ENCODE peak calls at places on chromosomes 2 and 18, in six cellular contexts. O, I, F, U, Y and N are unnamed samples.

GRCh38 chr2:238067939-238068338 is 7.1 kb downstream of the SCLY start:
- DNase-seq in O (no peak), I (no peak), F (no peak), U (no peak), Y (no peak), N (no peak)

GRCh38 chr2:213649176-213649575 is 364.9 kb downstream of the SPAG16 start:
- DNase-seq in O (no peak), I (no peak), F (no peak), U (no peak), Y (no peak), N (no peak)

GRCh38 chr18:21134895-21135294 is 23.3 kb upstream of the ROCK1 start:
- DNase-seq in O (no peak), I (peak; percentile 28), F (no peak), U (no peak), Y (no peak), N (peak; percentile 26)

GRCh38 chr2:31322376-31322775 is 88.4 kb downstream of the EHD3 start:
- DNase-seq in O (no peak), I (no peak), F (no peak), U (no peak), Y (no peak), N (no peak)

GRCh38 chr2:188978291-188979081 is 4.3 kb downstream of the COL3A1 start:
- DNase-seq in O (no peak), I (peak; percentile 40), F (no peak), U (no peak), Y (peak; percentile 68), N (peak; percentile 25)

GRCh38 chr2:177254433-177255226 is 9.9 kb downstream of the NFE2L2 start:
- DNase-seq in O (no peak), I (no peak), F (no peak), U (no peak), Y (no peak), N (no peak)

GRCh38 chr2:28976584-28976983 is 4.5 kb upstream of the TOGARAM2 start:
- DNase-seq in O (peak; percentile 76), I (no peak), F (no peak), U (no peak), Y (peak; percentile 19), N (no peak)

GRCh38 chr18:58005036-58005435 is 39.0 kb upstream of the NEDD4L start:
- DNase-seq in O (no peak), I (no peak), F (no peak), U (no peak), Y (peak; percentile 10), N (no peak)

GRCh38 chr2:63614983-63615945 is 26.5 kb downstream of the MDH1 start:
- DNase-seq in O (no peak), I (no peak), F (no peak), U (no peak), Y (peak; percentile 36), N (no peak)

GRCh38 chr2:209556354-209556961 is 132.6 kb downstream of the MAP2 start:
- DNase-seq in O (no peak), I (peak; percentile 36), F (no peak), U (no peak), Y (no peak), N (peak; percentile 33)

GRCh38 chr2:162072976-162073775 is 839 bp downstream of the DPP4 start:
- DNase-seq in O (no peak), I (no peak), F (no peak), U (no peak), Y (no peak), N (no peak)

GRCh38 chr2:1593371-1594205 is 150.7 kb downstream of the PXDN start:
- DNase-seq in O (peak; percentile 79), I (no peak), F (no peak), U (no peak), Y (peak; percentile 78), N (no peak)

GRCh38 chr2:51472783-51473182 is 440.9 kb upstream of the NRXN1 start:
- DNase-seq in O (no peak), I (no peak), F (no peak), U (no peak), Y (no peak), N (no peak)

GRCh38 chr2:121689356-121689755 is 40.1 kb upstream of the CLASP1 start:
- DNase-seq in O (no peak), I (no peak), F (no peak), U (no peak), Y (no peak), N (no peak)

GRCh38 chr18:36009214-36009613 is 36.7 kb downstream of the RMP24 start:
- DNase-seq in O (no peak), I (no peak), F (no peak), U (no peak), Y (no peak), N (no peak)

GRCh38 chr2:120678926-120679325 is 56.7 kb upstream of the GLI2 start:
- DNase-seq in O (no peak), I (no peak), F (no peak), U (no peak), Y (no peak), N (no peak)

GRCh38 chr18:3395466-3395865 is 54.5 kb upstream of the TGIF1 start:
- DNase-seq in O (no peak), I (no peak), F (no peak), U (no peak), Y (no peak), N (no peak)

GRCh38 chr2:231321021-231321420 is 74.5 kb upstream of the B3GNT7 start:
- DNase-seq in O (no peak), I (no peak), F (no peak), U (no peak), Y (no peak), N (no peak)

GRCh38 chr2:25558262-25558661 is 115.1 kb downstream of the DTNB start:
- DNase-seq in O (no peak), I (peak; percentile 82), F (no peak), U (no peak), Y (peak; percentile 64), N (peak; percentile 80)

GRCh38 chr2:127174977-127175376 is 45.1 kb downstream of the CYP27C1 start:
- DNase-seq in O (peak; percentile 90), I (no peak), F (no peak), U (no peak), Y (no peak), N (no peak)

GRCh38 chr2:164069542-164069941 is 333.7 kb upstream of the FIGN start:
- DNase-seq in O (no peak), I (no peak), F (no peak), U (no peak), Y (no peak), N (no peak)

GRCh38 chr2:111164078-111164477 is 43.4 kb downstream of the BCL2L11 start:
- DNase-seq in O (no peak), I (no peak), F (no peak), U (no peak), Y (no peak), N (no peak)

GRCh38 chr2:164523026-164523425 is 98.3 kb downstream of the GRB14 start:
- DNase-seq in O (no peak), I (no peak), F (no peak), U (no peak), Y (peak; percentile 13), N (no peak)

GRCh38 chr2:26892916-26893524 is 45.1 kb downstream of the DPYSL5 start:
- DNase-seq in O (no peak), I (no peak), F (no peak), U (no peak), Y (no peak), N (no peak)

GRCh38 chr2:232367591-232368233 is 10.8 kb upstream of the ALPP start:
- DNase-seq in O (peak; percentile 68), I (no peak), F (no peak), U (no peak), Y (no peak), N (no peak)

GRCh38 chr2:135963841-135964240 is 21.6 kb downstream of the DARS1 start:
- DNase-seq in O (no peak), I (no peak), F (no peak), U (no peak), Y (no peak), N (no peak)

GRCh38 chr2:184039493-184039892 is 558.8 kb upstream of the ZNF804A start:
- DNase-seq in O (no peak), I (no peak), F (no peak), U (no peak), Y (no peak), N (no peak)

GRCh38 chr2:120448961-120449421 is 103.1 kb downstream of the INHBB start:
- DNase-seq in O (no peak), I (no peak), F (no peak), U (no peak), Y (no peak), N (no peak)

GRCh38 chr2:99970292-99970868 is 172.0 kb downstream of the AFF3 start:
- DNase-seq in O (no peak), I (no peak), F (no peak), U (no peak), Y (no peak), N (no peak)